ENCODE peak calls at places on chromosomes 11 and 22, in nine cellular contexts. One of them, this sample, is unnamed.

GRCh38 chr11:131467645-131468270 is 97.3 kb downstream of the NTM start:
- DNase-seq in NCI-H1417: peak
- DNase-seq in CD14-positive monocyte: no peak
- DNase-seq in IMR-90: no peak
- DNase-seq in NCI-H748 treated with DMSO at 0.1 percent for 48 hours: peak
- DNase-seq in RPMI8226: no peak
- DNase-seq in GM12891: no peak
- DNase-seq in amniotic stem cell: no peak
- DNase-seq in ureter: no peak
- DNase-seq in this sample: no peak

GRCh38 chr11:101576536-101576935 is 7.3 kb downstream of the TRPC6 start:
- DNase-seq in NCI-H1417: no peak
- DNase-seq in CD14-positive monocyte: no peak
- DNase-seq in IMR-90: no peak
- DNase-seq in NCI-H748 treated with DMSO at 0.1 percent for 48 hours: no peak
- DNase-seq in RPMI8226: no peak
- DNase-seq in GM12891: no peak
- DNase-seq in amniotic stem cell: no peak
- DNase-seq in ureter: no peak
- DNase-seq in this sample: no peak

GRCh38 chr22:19085233-19086043 is 36.8 kb downstream of the DGCR2 start:
- DNase-seq in NCI-H1417: no peak
- DNase-seq in CD14-positive monocyte: no peak
- DNase-seq in IMR-90: peak
- DNase-seq in NCI-H748 treated with DMSO at 0.1 percent for 48 hours: no peak
- DNase-seq in RPMI8226: no peak
- DNase-seq in GM12891: peak
- DNase-seq in amniotic stem cell: peak
- DNase-seq in ureter: no peak
- DNase-seq in this sample: no peak

GRCh38 chr11:102147632-102148031 is 37.4 kb downstream of the YAP1 start:
- DNase-seq in NCI-H1417: no peak
- DNase-seq in CD14-positive monocyte: no peak
- DNase-seq in IMR-90: no peak
- DNase-seq in NCI-H748 treated with DMSO at 0.1 percent for 48 hours: no peak
- DNase-seq in RPMI8226: no peak
- DNase-seq in GM12891: no peak
- DNase-seq in amniotic stem cell: no peak
- DNase-seq in ureter: no peak
- DNase-seq in this sample: no peak

GRCh38 chr22:42022162-42022847 is 23.7 kb downstream of the WBP2NL start:
- DNase-seq in NCI-H1417: no peak
- DNase-seq in CD14-positive monocyte: no peak
- DNase-seq in IMR-90: no peak
- DNase-seq in NCI-H748 treated with DMSO at 0.1 percent for 48 hours: no peak
- DNase-seq in RPMI8226: peak
- DNase-seq in GM12891: peak
- DNase-seq in amniotic stem cell: no peak
- DNase-seq in ureter: no peak
- DNase-seq in this sample: no peak

GRCh38 chr11:115151010-115151409 is 353.2 kb downstream of the CADM1 start:
- DNase-seq in NCI-H1417: no peak
- DNase-seq in CD14-positive monocyte: no peak
- DNase-seq in IMR-90: no peak
- DNase-seq in NCI-H748 treated with DMSO at 0.1 percent for 48 hours: no peak
- DNase-seq in RPMI8226: no peak
- DNase-seq in GM12891: no peak
- DNase-seq in amniotic stem cell: no peak
- DNase-seq in ureter: no peak
- DNase-seq in this sample: no peak

GRCh38 chr11:108643974-108644373 is 20.9 kb upstream of the DDX10 start:
- DNase-seq in NCI-H1417: no peak
- DNase-seq in CD14-positive monocyte: no peak
- DNase-seq in IMR-90: no peak
- DNase-seq in NCI-H748 treated with DMSO at 0.1 percent for 48 hours: no peak
- DNase-seq in RPMI8226: no peak
- DNase-seq in GM12891: no peak
- DNase-seq in amniotic stem cell: no peak
- DNase-seq in ureter: no peak
- DNase-seq in this sample: no peak

GRCh38 chr11:3080733-3081385 is 23.6 kb upstream of the CARS1 start:
- DNase-seq in NCI-H1417: no peak
- DNase-seq in CD14-positive monocyte: no peak
- DNase-seq in IMR-90: no peak
- DNase-seq in NCI-H748 treated with DMSO at 0.1 percent for 48 hours: no peak
- DNase-seq in RPMI8226: no peak
- DNase-seq in GM12891: no peak
- DNase-seq in amniotic stem cell: no peak
- DNase-seq in ureter: no peak
- DNase-seq in this sample: no peak

GRCh38 chr11:6817668-6818067 is 18.2 kb upstream of the OR6A2 start:
- DNase-seq in NCI-H1417: peak
- DNase-seq in CD14-positive monocyte: no peak
- DNase-seq in IMR-90: peak
- DNase-seq in NCI-H748 treated with DMSO at 0.1 percent for 48 hours: no peak
- DNase-seq in RPMI8226: no peak
- DNase-seq in GM12891: no peak
- DNase-seq in amniotic stem cell: no peak
- DNase-seq in ureter: no peak
- DNase-seq in this sample: no peak

GRCh38 chr11:118634435-118635236 is 27.2 kb downstream of the PHLDB1 start:
- DNase-seq in NCI-H1417: peak
- DNase-seq in CD14-positive monocyte: peak
- DNase-seq in IMR-90: peak
- DNase-seq in NCI-H748 treated with DMSO at 0.1 percent for 48 hours: peak
- DNase-seq in RPMI8226: peak
- DNase-seq in GM12891: no peak
- DNase-seq in amniotic stem cell: no peak
- DNase-seq in ureter: peak
- DNase-seq in this sample: no peak

GRCh38 chr11:17543574-17544180 is 539 bp downstream of the USH1C start:
- DNase-seq in NCI-H1417: no peak
- DNase-seq in CD14-positive monocyte: no peak
- DNase-seq in IMR-90: no peak
- DNase-seq in NCI-H748 treated with DMSO at 0.1 percent for 48 hours: no peak
- DNase-seq in RPMI8226: no peak
- DNase-seq in GM12891: no peak
- DNase-seq in amniotic stem cell: no peak
- DNase-seq in ureter: no peak
- DNase-seq in this sample: no peak

GRCh38 chr11:43756575-43756974 is 76.0 kb downstream of the HSD17B12 start:
- DNase-seq in NCI-H1417: no peak
- DNase-seq in CD14-positive monocyte: no peak
- DNase-seq in IMR-90: peak
- DNase-seq in NCI-H748 treated with DMSO at 0.1 percent for 48 hours: no peak
- DNase-seq in RPMI8226: no peak
- DNase-seq in GM12891: no peak
- DNase-seq in amniotic stem cell: peak
- DNase-seq in ureter: no peak
- DNase-seq in this sample: no peak

GRCh38 chr11:48013269-48013901 is 33.0 kb downstream of the PTPRJ start:
- DNase-seq in NCI-H1417: no peak
- DNase-seq in CD14-positive monocyte: peak
- DNase-seq in IMR-90: peak
- DNase-seq in NCI-H748 treated with DMSO at 0.1 percent for 48 hours: no peak
- DNase-seq in RPMI8226: peak
- DNase-seq in GM12891: no peak
- DNase-seq in amniotic stem cell: no peak
- DNase-seq in ureter: no peak
- DNase-seq in this sample: no peak

GRCh38 chr22:38831166-38831945 is 12.5 kb downstream of the NPTXR start:
- DNase-seq in NCI-H1417: no peak
- DNase-seq in CD14-positive monocyte: peak
- DNase-seq in IMR-90: peak
- DNase-seq in NCI-H748 treated with DMSO at 0.1 percent for 48 hours: no peak
- DNase-seq in RPMI8226: no peak
- DNase-seq in GM12891: no peak
- DNase-seq in amniotic stem cell: no peak
- DNase-seq in ureter: no peak
- DNase-seq in this sample: no peak

GRCh38 chr22:19821523-19822300 is 33.0 kb downstream of the GNB1L start:
- DNase-seq in NCI-H1417: no peak
- DNase-seq in CD14-positive monocyte: peak
- DNase-seq in IMR-90: no peak
- DNase-seq in NCI-H748 treated with DMSO at 0.1 percent for 48 hours: no peak
- DNase-seq in RPMI8226: no peak
- DNase-seq in GM12891: peak
- DNase-seq in amniotic stem cell: no peak
- DNase-seq in ureter: no peak
- DNase-seq in this sample: no peak

GRCh38 chr11:43687120-43687791 is 6.7 kb downstream of the HSD17B12 start:
- DNase-seq in NCI-H1417: no peak
- DNase-seq in CD14-positive monocyte: no peak
- DNase-seq in IMR-90: peak
- DNase-seq in NCI-H748 treated with DMSO at 0.1 percent for 48 hours: no peak
- DNase-seq in RPMI8226: no peak
- DNase-seq in GM12891: no peak
- DNase-seq in amniotic stem cell: no peak
- DNase-seq in ureter: no peak
- DNase-seq in this sample: no peak

GRCh38 chr11:17352925-17353227 is 1.3 kb downstream of the NCR3LG1 start:
- DNase-seq in NCI-H1417: peak
- DNase-seq in CD14-positive monocyte: no peak
- DNase-seq in IMR-90: peak
- DNase-seq in NCI-H748 treated with DMSO at 0.1 percent for 48 hours: peak
- DNase-seq in RPMI8226: peak
- DNase-seq in GM12891: peak
- DNase-seq in amniotic stem cell: no peak
- DNase-seq in ureter: no peak
- DNase-seq in this sample: no peak

GRCh38 chr11:70497536-70498075 is 99.3 kb downstream of the CTTN start:
- DNase-seq in NCI-H1417: no peak
- DNase-seq in CD14-positive monocyte: peak
- DNase-seq in IMR-90: no peak
- DNase-seq in NCI-H748 treated with DMSO at 0.1 percent for 48 hours: no peak
- DNase-seq in RPMI8226: no peak
- DNase-seq in GM12891: no peak
- DNase-seq in amniotic stem cell: no peak
- DNase-seq in ureter: no peak
- DNase-seq in this sample: no peak

GRCh38 chr11:67054851-67055523 is 1.7 kb upstream of the RHOD start:
- DNase-seq in NCI-H1417: peak
- DNase-seq in CD14-positive monocyte: no peak
- DNase-seq in IMR-90: peak
- DNase-seq in NCI-H748 treated with DMSO at 0.1 percent for 48 hours: peak
- DNase-seq in RPMI8226: peak
- DNase-seq in GM12891: peak
- DNase-seq in amniotic stem cell: no peak
- DNase-seq in ureter: peak
- DNase-seq in this sample: no peak

GRCh38 chr11:111167666-111168065 is 77.9 kb upstream of the POU2AF2 start:
- DNase-seq in NCI-H1417: no peak
- DNase-seq in CD14-positive monocyte: no peak
- DNase-seq in IMR-90: no peak
- DNase-seq in NCI-H748 treated with DMSO at 0.1 percent for 48 hours: no peak
- DNase-seq in RPMI8226: no peak
- DNase-seq in GM12891: no peak
- DNase-seq in amniotic stem cell: no peak
- DNase-seq in ureter: no peak
- DNase-seq in this sample: no peak

GRCh38 chr11:17544181-17544622 is at the start of gene USH1C:
- DNase-seq in NCI-H1417: no peak
- DNase-seq in CD14-positive monocyte: no peak
- DNase-seq in IMR-90: no peak
- DNase-seq in NCI-H748 treated with DMSO at 0.1 percent for 48 hours: no peak
- DNase-seq in RPMI8226: no peak
- DNase-seq in GM12891: no peak
- DNase-seq in amniotic stem cell: no peak
- DNase-seq in ureter: no peak
- DNase-seq in this sample: no peak

GRCh38 chr11:78277314-78277994 is 88.7 kb downstream of the USP35 start:
- DNase-seq in NCI-H1417: no peak
- DNase-seq in CD14-positive monocyte: no peak
- DNase-seq in IMR-90: no peak
- DNase-seq in NCI-H748 treated with DMSO at 0.1 percent for 48 hours: no peak
- DNase-seq in RPMI8226: peak
- DNase-seq in GM12891: no peak
- DNase-seq in amniotic stem cell: no peak
- DNase-seq in ureter: peak
- DNase-seq in this sample: no peak

GRCh38 chr11:74397531-74398243 is 546 bp downstream of the PGM2L1 start:
- DNase-seq in NCI-H1417: peak
- DNase-seq in CD14-positive monocyte: no peak
- DNase-seq in IMR-90: peak
- DNase-seq in NCI-H748 treated with DMSO at 0.1 percent for 48 hours: peak
- DNase-seq in RPMI8226: peak
- DNase-seq in GM12891: peak
- DNase-seq in amniotic stem cell: no peak
- DNase-seq in ureter: no peak
- DNase-seq in this sample: no peak

GRCh38 chr11:43567396-43567975 is 113.1 kb upstream of the HSD17B12 start:
- DNase-seq in NCI-H1417: peak
- DNase-seq in CD14-positive monocyte: no peak
- DNase-seq in IMR-90: peak
- DNase-seq in NCI-H748 treated with DMSO at 0.1 percent for 48 hours: peak
- DNase-seq in RPMI8226: peak
- DNase-seq in GM12891: no peak
- DNase-seq in amniotic stem cell: peak
- DNase-seq in ureter: no peak
- DNase-seq in this sample: peak

GRCh38 chr11:94728541-94728940 is 39.6 kb upstream of the AMOTL1 start:
- DNase-seq in NCI-H1417: no peak
- DNase-seq in CD14-positive monocyte: no peak
- DNase-seq in IMR-90: no peak
- DNase-seq in NCI-H748 treated with DMSO at 0.1 percent for 48 hours: no peak
- DNase-seq in RPMI8226: no peak
- DNase-seq in GM12891: no peak
- DNase-seq in amniotic stem cell: no peak
- DNase-seq in ureter: no peak
- DNase-seq in this sample: no peak

GRCh38 chr11:64549969-64550368 is 41.1 kb upstream of the SLC22A12 start:
- DNase-seq in NCI-H1417: no peak
- DNase-seq in CD14-positive monocyte: no peak
- DNase-seq in IMR-90: no peak
- DNase-seq in NCI-H748 treated with DMSO at 0.1 percent for 48 hours: no peak
- DNase-seq in RPMI8226: no peak
- DNase-seq in GM12891: no peak
- DNase-seq in amniotic stem cell: no peak
- DNase-seq in ureter: no peak
- DNase-seq in this sample: no peak

GRCh38 chr11:100905684-100906083 is 218.6 kb downstream of the ARHGAP42 start:
- DNase-seq in NCI-H1417: no peak
- DNase-seq in CD14-positive monocyte: no peak
- DNase-seq in IMR-90: no peak
- DNase-seq in NCI-H748 treated with DMSO at 0.1 percent for 48 hours: no peak
- DNase-seq in RPMI8226: no peak
- DNase-seq in GM12891: no peak
- DNase-seq in amniotic stem cell: no peak
- DNase-seq in ureter: no peak
- DNase-seq in this sample: no peak

GRCh38 chr11:132186193-132186592 is 815.8 kb downstream of the NTM start:
- DNase-seq in NCI-H1417: no peak
- DNase-seq in CD14-positive monocyte: no peak
- DNase-seq in IMR-90: no peak
- DNase-seq in NCI-H748 treated with DMSO at 0.1 percent for 48 hours: no peak
- DNase-seq in RPMI8226: no peak
- DNase-seq in GM12891: no peak
- DNase-seq in amniotic stem cell: no peak
- DNase-seq in ureter: no peak
- DNase-seq in this sample: no peak

This sample was measured in HFF-Myc.